ENCODE peak calls at places on chromosome 16, in seven cellular contexts. F, C, Q, G, J, X and B are unnamed samples.

GRCh38 chr16:1378087-1378803 is 26.5 kb downstream of the GNPTG start:
- DNase-seq in F (no peak), G (no peak), Q (no peak), X (no peak), J (no peak), C (no peak), B (no peak)

GRCh38 chr16:55849536-55849935 is 16.6 kb upstream of the CES1 start:
- DNase-seq in F (no peak), X (no peak), J (no peak), Q (no peak), C (no peak), G (no peak), B (no peak)

GRCh38 chr16:9518054-9518453 is 426.6 kb downstream of the HAPSTR1 start:
- DNase-seq in X (no peak), J (no peak), Q (no peak), C (peak), F (no peak), G (no peak), B (no peak)

GRCh38 chr16:81692571-81692970 is 86.5 kb upstream of the PLCG2 start:
- DNase-seq in X (no peak), C (no peak), J (no peak), G (no peak), Q (no peak), F (no peak), B (no peak)

GRCh38 chr16:83771306-83771942 is 36.4 kb upstream of the HSBP1 start:
- DNase-seq in X (no peak), G (no peak), Q (no peak), C (peak), J (no peak), F (no peak), B (peak)

GRCh38 chr16:57051696-57052228 is 40.6 kb upstream of the CPNE2 start:
- DNase-seq in C (no peak), X (no peak), J (no peak), F (no peak), Q (no peak), G (no peak), B (no peak)

GRCh38 chr16:49756971-49757743 is 98.8 kb downstream of the ZNF423 start:
- DNase-seq in J (no peak), X (no peak), C (peak), G (no peak), F (no peak), Q (no peak), B (peak)

GRCh38 chr16:56684256-56684925 is 2.1 kb downstream of the MT1X start:
- DNase-seq in J (peak), G (no peak), X (no peak), C (no peak), F (no peak), Q (no peak), B (no peak)

GRCh38 chr16:80703391-80704071 is 100.9 kb downstream of the CDYL2 start:
- DNase-seq in G (no peak), F (no peak), C (no peak), X (no peak), J (no peak), Q (no peak), B (no peak)

GRCh38 chr16:55812951-55813350 is 19.9 kb downstream of the CES1 start:
- DNase-seq in F (no peak), X (no peak), Q (no peak), J (no peak), G (no peak), C (no peak), B (no peak)

GRCh38 chr16:30903596-30903995 is 7.2 kb downstream of the CTF1 start:
- DNase-seq in C (peak), G (no peak), Q (no peak), J (peak), F (peak), X (no peak), B (peak)
- H3K4me3 ChIP-seq in C (no peak), G (no peak), Q (no peak), J (no peak), F (peak), X (no peak), B (no peak)

GRCh38 chr16:28140788-28141618 is 70.8 kb downstream of the XPO6 start:
- DNase-seq in J (peak), C (no peak), F (peak), Q (no peak), G (no peak), X (peak), B (no peak)
- TF ChIP-seq CTCF in J (no peak), C (no peak), F (no peak), Q (no peak), G (peak), X (no peak), B (no peak)

GRCh38 chr16:88938119-88938932 is 38.7 kb downstream of the CBFA2T3 start:
- DNase-seq in F (no peak), J (no peak), G (peak), C (no peak), X (peak), Q (no peak), B (no peak)

GRCh38 chr16:88938933-88939813 is 37.8 kb downstream of the CBFA2T3 start:
- DNase-seq in G (peak), C (no peak), F (no peak), Q (no peak), J (no peak), X (no peak), B (no peak)

GRCh38 chr16:88936008-88936912 is 40.7 kb downstream of the CBFA2T3 start:
- DNase-seq in F (peak), Q (no peak), J (no peak), C (no peak), G (peak), X (peak), B (no peak)

GRCh38 chr16:88939814-88940195 is 37.2 kb downstream of the CBFA2T3 start:
- DNase-seq in G (peak), J (no peak), Q (no peak), C (no peak), F (no peak), X (no peak), B (no peak)

GRCh38 chr16:88936913-88937666 is 39.9 kb downstream of the CBFA2T3 start:
- DNase-seq in F (no peak), C (no peak), J (no peak), X (no peak), Q (no peak), G (peak), B (no peak)
- H3K4me3 ChIP-seq in F (peak), C (no peak), J (peak), X (no peak), Q (no peak), G (peak), B (no peak)

GRCh38 chr16:24834459-24835335 is 11.1 kb upstream of the SLC5A11 start:
- DNase-seq in G (no peak), F (peak), X (peak), C (peak), Q (no peak), J (no peak), B (peak)
- TF ChIP-seq CTCF in G (no peak), F (peak), X (peak), C (peak), Q (peak), J (no peak), B (peak)

GRCh38 chr16:89050868-89051311 is 42.8 kb upstream of the ACSF3 start:
- DNase-seq in C (no peak), X (no peak), Q (no peak), F (no peak), G (peak), J (no peak), B (no peak)

GRCh38 chr16:89052824-89053724 is 40.6 kb upstream of the ACSF3 start:
- DNase-seq in F (peak), G (no peak), J (no peak), C (no peak), X (peak), Q (no peak), B (peak)

GRCh38 chr16:89053725-89054029 is 40.0 kb upstream of the ACSF3 start:
- DNase-seq in F (no peak), G (no peak), Q (no peak), C (no peak), X (no peak), J (no peak), B (no peak)

GRCh38 chr16:89051521-89052166 is 42.0 kb upstream of the ACSF3 start:
- DNase-seq in J (no peak), Q (no peak), X (no peak), F (no peak), C (no peak), G (peak), B (no peak)

GRCh38 chr16:89052191-89052787 is 41.4 kb upstream of the ACSF3 start:
- DNase-seq in J (no peak), F (peak), X (peak), Q (no peak), G (peak), C (no peak), B (no peak)
- H3K4me3 ChIP-seq in J (peak), F (peak), X (no peak), Q (peak), G (peak), C (no peak), B (no peak)

GRCh38 chr16:22302776-22303363 is 5.7 kb downstream of the POLR3E start:
- DNase-seq in C (no peak), F (no peak), J (no peak), Q (no peak), G (peak), X (no peak), B (no peak)
- TF ChIP-seq CTCF in C (no peak), F (no peak), J (no peak), Q (no peak), G (no peak), X (no peak), B (no peak)

GRCh38 chr16:58814348-58814801 is 80.3 kb upstream of the GOT2 start:
- DNase-seq in C (peak), F (peak), X (peak), G (peak), Q (peak), J (no peak), B (peak)
- H3K4me3 ChIP-seq in C (peak), F (no peak), X (no peak), G (no peak), Q (no peak), J (peak), B (peak)

GRCh38 chr16:29198231-29198630 is 208.3 kb downstream of the NPIPB11 start:
- DNase-seq in J (no peak), C (no peak), Q (no peak), G (no peak), F (no peak), X (no peak), B (no peak)

GRCh38 chr16:29192329-29193247 is 207.7 kb downstream of the LAT start:
- DNase-seq in J (no peak), C (no peak), X (peak), G (peak), Q (no peak), F (no peak), B (no peak)
- TF ChIP-seq CTCF in J (no peak), C (peak), X (peak), G (no peak), Q (peak), F (peak), B (peak)

DNA sequence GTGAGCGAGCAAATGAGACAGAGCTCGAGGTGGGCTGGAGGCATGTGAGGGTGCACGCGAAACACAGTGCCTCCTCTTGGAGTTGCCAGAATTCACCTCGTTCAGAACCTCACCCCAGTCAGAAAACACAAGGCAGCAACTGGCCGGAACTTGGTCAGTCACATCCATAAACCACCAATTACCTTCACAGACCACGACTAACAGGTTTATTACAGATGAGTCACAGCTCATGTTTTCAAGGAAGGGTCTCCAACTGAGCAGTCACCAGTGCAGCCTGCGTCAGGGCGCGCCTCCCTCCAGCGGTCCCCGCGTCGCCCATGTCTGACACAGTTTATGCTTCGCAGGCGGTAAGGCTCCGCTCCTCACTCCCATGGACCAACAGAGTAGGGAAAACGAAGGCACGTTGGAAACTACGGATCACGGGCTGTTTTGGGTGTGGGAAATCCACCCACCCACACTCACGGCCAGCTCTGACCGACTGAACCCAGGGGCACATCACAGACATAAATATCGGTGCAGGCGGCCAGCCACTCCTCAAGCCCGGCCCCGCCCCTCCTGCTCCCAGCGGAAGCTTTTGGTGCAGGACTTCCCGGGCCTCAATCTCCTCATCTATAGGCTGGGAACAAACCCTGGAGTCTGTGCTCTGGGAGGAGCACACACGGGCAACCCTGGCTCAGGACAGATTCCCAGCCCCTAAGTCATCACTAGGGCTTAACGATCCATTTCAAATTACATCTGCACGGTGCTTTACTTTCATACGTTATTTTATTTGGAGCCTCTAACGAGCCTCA is 126.2 kb downstream of the ZNF778 start:
- DNase-seq in J (no peak), C (no peak), Q (no peak), F (no peak), X (no peak), G (no peak), B (no peak)
- H3K4me3 ChIP-seq in J (no peak), C (no peak), Q (no peak), F (no peak), X (no peak), G (no peak), B (no peak)